ENCODE peak calls at places on chromosomes 6 and 20, in ten cellular contexts. H, X, U, E, T, S, N, L, G and R are unnamed samples.

GRCh38 chr6:72316675-72317380 is 305.0 kb upstream of the KCNQ5 start:
- DNase-seq in T (no peak), H (peak), U (no peak), S (no peak), X (no peak), L (peak), G (no peak), E (no peak), N (no peak), R (no peak)

GRCh38 chr20:676315-676937 is 824 bp upstream of the SCRT2 start:
- DNase-seq in T (peak), S (no peak), E (no peak), L (no peak), X (no peak), N (no peak), U (no peak), H (no peak), G (no peak), R (no peak)

GRCh38 chr20:23584434-23585199 is 16.3 kb upstream of the CST9L start:
- DNase-seq in X (no peak), T (no peak), H (no peak), E (peak), N (no peak), G (no peak), L (no peak), S (no peak), U (no peak), R (no peak)

GRCh38 chr6:63923139-63923739 is 287.6 kb downstream of the PHF3 start:
- DNase-seq in U (no peak), H (no peak), L (no peak), T (no peak), N (peak), G (no peak), S (peak), X (no peak), E (peak), R (peak)

GRCh38 chr20:49768204-49769124 is 44.2 kb upstream of the SLC9A8 start:
- DNase-seq in U (no peak), S (peak), L (peak), T (no peak), G (no peak), H (peak), E (peak), X (peak), N (no peak), R (no peak)

GRCh38 chr6:34325618-34326017 is 66.9 kb downstream of the NUDT3 start:
- DNase-seq in G (no peak), X (no peak), L (no peak), S (no peak), E (no peak), T (no peak), U (no peak), H (no peak), N (no peak), R (no peak)

GRCh38 chr20:44745560-44746366 is at the start of gene KCNK15:
- DNase-seq in G (peak), X (no peak), U (peak), L (peak), E (no peak), H (peak), N (peak), T (peak), S (peak), R (peak)

GRCh38 chr6:25022140-25022553 is 86.4 kb upstream of the RIPOR2 start:
- DNase-seq in S (no peak), U (no peak), E (peak), T (no peak), G (no peak), N (no peak), X (no peak), H (no peak), L (no peak), R (no peak)

GRCh38 chr20:16296933-16297332 is 276.3 kb downstream of the KIF16B start:
- DNase-seq in S (no peak), H (peak), U (no peak), T (no peak), N (no peak), G (no peak), X (no peak), E (no peak), L (no peak), R (no peak)

GRCh38 chr6:139882234-139882633 is 507.8 kb upstream of the CITED2 start:
- DNase-seq in N (no peak), S (peak), T (peak), U (no peak), H (no peak), L (no peak), X (no peak), E (no peak), G (no peak), R (no peak)

GRCh38 chr20:62876826-62877728 is 15.5 kb upstream of the TCFL5 start:
- DNase-seq in X (no peak), S (peak), E (no peak), U (no peak), L (peak), N (no peak), H (peak), T (no peak), G (no peak), R (no peak)

GRCh38 chr6:166003569-166003968 is 164.1 kb downstream of the TBXT start:
- DNase-seq in L (no peak), U (no peak), T (no peak), S (no peak), E (no peak), H (no peak), X (no peak), N (no peak), G (no peak), R (no peak)

GRCh38 chr6:1109134-1109533 is 202.8 kb upstream of the FOXQ1 start:
- DNase-seq in E (no peak), U (no peak), X (no peak), T (no peak), L (no peak), G (no peak), H (no peak), N (no peak), S (no peak), R (no peak)

GRCh38 chr6:1110164-1110563 is 201.7 kb upstream of the FOXQ1 start:
- DNase-seq in T (no peak), E (no peak), U (no peak), H (no peak), G (no peak), X (no peak), S (peak), L (no peak), N (no peak), R (no peak)

GRCh38 chr6:1110935-1111334 is 201.0 kb upstream of the FOXQ1 start:
- DNase-seq in S (peak), L (no peak), E (peak), N (no peak), H (no peak), G (no peak), X (no peak), U (no peak), T (no peak), R (no peak)

GRCh38 chr6:1113921-1114320 is 198.0 kb upstream of the FOXQ1 start:
- DNase-seq in U (no peak), H (no peak), T (no peak), E (no peak), N (no peak), X (no peak), G (no peak), S (no peak), L (no peak), R (no peak)

GRCh38 chr6:1111361-1111760 is 200.5 kb upstream of the FOXQ1 start:
- DNase-seq in U (no peak), N (no peak), S (no peak), X (no peak), L (no peak), E (no peak), T (no peak), G (no peak), H (no peak), R (no peak)
- TF ChIP-seq CTCF in U (no peak), N (no peak), S (no peak), X (no peak), L (no peak), E (no peak), T (no peak), G (no peak), H (no peak), R (no peak)

GRCh38 chr6:77124604-77125003 is 338.7 kb downstream of the HTR1B start:
- DNase-seq in U (no peak), L (no peak), H (no peak), X (peak), S (peak), G (no peak), N (no peak), T (no peak), E (peak), R (no peak)
- TF ChIP-seq CTCF in U (peak), L (no peak), H (no peak), X (peak), S (peak), G (no peak), N (no peak), T (no peak), E (peak), R (no peak)

GRCh38 chr20:20869161-20869560 is 156.7 kb upstream of the RALGAPA2 start:
- DNase-seq in N (no peak), X (no peak), H (no peak), T (no peak), S (no peak), G (no peak), E (no peak), U (no peak), L (no peak), R (no peak)

GRCh38 chr20:20859510-20859909 is 147.1 kb upstream of the RALGAPA2 start:
- DNase-seq in S (no peak), E (no peak), H (no peak), L (no peak), N (no peak), T (no peak), U (no peak), X (no peak), G (no peak), R (no peak)

GRCh38 chr20:20860078-20860806 is 147.8 kb upstream of the RALGAPA2 start:
- DNase-seq in L (peak), E (peak), S (peak), X (peak), H (peak), N (peak), U (peak), G (peak), T (peak), R (peak)

GRCh38 chr20:20864346-20865096 is 152.1 kb upstream of the RALGAPA2 start:
- DNase-seq in G (no peak), T (no peak), U (no peak), E (peak), X (no peak), L (no peak), N (no peak), H (no peak), S (no peak), R (no peak)
- TF ChIP-seq CTCF in G (no peak), T (peak), U (peak), E (peak), X (peak), L (no peak), N (no peak), H (peak), S (no peak), R (peak)

DNA sequence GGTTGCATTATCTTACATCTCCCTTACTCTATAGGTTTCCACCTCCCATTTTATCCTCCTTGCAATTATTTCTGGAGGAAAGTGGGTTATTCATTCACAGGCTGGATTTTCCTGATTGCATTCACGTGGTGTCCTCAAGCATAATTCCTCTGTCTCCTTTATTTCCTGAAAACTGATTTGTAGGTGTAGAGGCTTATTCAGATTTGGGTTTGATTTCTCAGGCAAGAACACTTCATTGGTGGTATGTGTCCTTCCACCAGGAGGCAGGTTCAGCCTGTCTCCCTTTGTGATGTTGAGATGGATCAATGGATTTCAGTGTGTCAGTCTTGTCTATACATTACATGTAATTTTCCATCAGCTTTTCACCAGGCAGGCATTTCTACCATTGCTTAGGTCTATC is 17.3 kb downstream of the DNPH1 start:
- DNase-seq in N (no peak), S (no peak), U (no peak), L (no peak), G (no peak), T (no peak), X (no peak), H (no peak), E (no peak), R (no peak)
- TF ChIP-seq CTCF in N (no peak), S (no peak), U (peak), L (no peak), G (no peak), T (no peak), X (no peak), H (no peak), E (peak), R (peak)

GRCh38 chr6:111642463-111643158 is 36.9 kb upstream of the TRAF3IP2 start:
- DNase-seq in L (peak), U (no peak), E (peak), S (peak), X (no peak), N (peak), G (no peak), T (peak), H (peak), R (peak)
- TF ChIP-seq CTCF in L (peak), U (peak), E (peak), S (peak), X (peak), N (peak), G (no peak), T (peak), H (peak), R (peak)